ENCODE peak calls at places on chromosomes 5 and 9, in seven cellular contexts. One of them, this sample, is unnamed.

GRCh38 chr9:107737610-107737986 is 248.0 kb upstream of the KLF4 start:
- DNase-seq in tibial artery: no peak
- DNase-seq in ecto neural progenitor cell: no peak
- DNase-seq in GM12865: no peak
- DNase-seq in activated T-cell treated with anti-CD3 and anti-CD28 coated beads for 1 hour: no peak
- DNase-seq in NCI-H1436 treated with DMSO at 0.1 percent for 48 hours: no peak
- DNase-seq in hepatic stellate cell: no peak
- DNase-seq in this sample: no peak

GRCh38 chr9:4073371-4073770 is 226.5 kb downstream of the GLIS3 start:
- DNase-seq in tibial artery: no peak
- DNase-seq in ecto neural progenitor cell: no peak
- DNase-seq in GM12865: peak
- DNase-seq in activated T-cell treated with anti-CD3 and anti-CD28 coated beads for 1 hour: no peak
- DNase-seq in NCI-H1436 treated with DMSO at 0.1 percent for 48 hours: no peak
- DNase-seq in hepatic stellate cell: no peak
- DNase-seq in this sample: no peak

GRCh38 chr5:131773805-131774204 is 23.0 kb downstream of the FNIP1 start:
- DNase-seq in tibial artery: no peak
- DNase-seq in ecto neural progenitor cell: no peak
- DNase-seq in GM12865: no peak
- DNase-seq in activated T-cell treated with anti-CD3 and anti-CD28 coated beads for 1 hour: no peak
- DNase-seq in NCI-H1436 treated with DMSO at 0.1 percent for 48 hours: no peak
- DNase-seq in hepatic stellate cell: no peak
- DNase-seq in this sample: no peak

GRCh38 chr5:172622091-172623046 is 18.7 kb upstream of the NEURL1B start:
- DNase-seq in tibial artery: no peak
- DNase-seq in ecto neural progenitor cell: no peak
- DNase-seq in GM12865: no peak
- DNase-seq in activated T-cell treated with anti-CD3 and anti-CD28 coated beads for 1 hour: no peak
- DNase-seq in NCI-H1436 treated with DMSO at 0.1 percent for 48 hours: no peak
- DNase-seq in hepatic stellate cell: no peak
- DNase-seq in this sample: no peak

GRCh38 chr5:140574165-140574564 is 9.5 kb downstream of the SLC35A4 start:
- DNase-seq in tibial artery: no peak
- DNase-seq in ecto neural progenitor cell: no peak
- DNase-seq in GM12865: no peak
- DNase-seq in activated T-cell treated with anti-CD3 and anti-CD28 coated beads for 1 hour: no peak
- DNase-seq in NCI-H1436 treated with DMSO at 0.1 percent for 48 hours: no peak
- DNase-seq in hepatic stellate cell: no peak
- DNase-seq in this sample: no peak

GRCh38 chr5:157487358-157487757 is 27.3 kb downstream of the NIPAL4 start:
- DNase-seq in tibial artery: no peak
- DNase-seq in ecto neural progenitor cell: no peak
- DNase-seq in GM12865: peak
- DNase-seq in activated T-cell treated with anti-CD3 and anti-CD28 coated beads for 1 hour: no peak
- DNase-seq in NCI-H1436 treated with DMSO at 0.1 percent for 48 hours: no peak
- DNase-seq in hepatic stellate cell: no peak
- DNase-seq in this sample: peak

GRCh38 chr9:112061152-112061740 is 113.9 kb downstream of the SUSD1 start:
- DNase-seq in tibial artery: peak
- DNase-seq in ecto neural progenitor cell: no peak
- DNase-seq in GM12865: peak
- DNase-seq in activated T-cell treated with anti-CD3 and anti-CD28 coated beads for 1 hour: no peak
- DNase-seq in NCI-H1436 treated with DMSO at 0.1 percent for 48 hours: no peak
- DNase-seq in hepatic stellate cell: peak
- DNase-seq in this sample: peak

GRCh38 chr5:133354323-133355161 is 257.8 kb downstream of the FSTL4 start:
- DNase-seq in tibial artery: no peak
- DNase-seq in ecto neural progenitor cell: peak
- DNase-seq in GM12865: no peak
- DNase-seq in activated T-cell treated with anti-CD3 and anti-CD28 coated beads for 1 hour: no peak
- DNase-seq in NCI-H1436 treated with DMSO at 0.1 percent for 48 hours: no peak
- DNase-seq in hepatic stellate cell: no peak
- DNase-seq in this sample: no peak

GRCh38 chr9:13461588-13461987 is 182.1 kb upstream of the MPDZ start:
- DNase-seq in tibial artery: no peak
- DNase-seq in ecto neural progenitor cell: no peak
- DNase-seq in GM12865: no peak
- DNase-seq in activated T-cell treated with anti-CD3 and anti-CD28 coated beads for 1 hour: no peak
- DNase-seq in NCI-H1436 treated with DMSO at 0.1 percent for 48 hours: no peak
- DNase-seq in hepatic stellate cell: no peak
- DNase-seq in this sample: no peak

GRCh38 chr5:172414618-172415599 is 39.4 kb downstream of the SH3PXD2B start:
- DNase-seq in tibial artery: peak
- DNase-seq in ecto neural progenitor cell: no peak
- DNase-seq in GM12865: no peak
- DNase-seq in activated T-cell treated with anti-CD3 and anti-CD28 coated beads for 1 hour: no peak
- DNase-seq in NCI-H1436 treated with DMSO at 0.1 percent for 48 hours: no peak
- DNase-seq in hepatic stellate cell: no peak
- DNase-seq in this sample: no peak

GRCh38 chr9:92406506-92406905 is 2.1 kb upstream of the OGN start:
- DNase-seq in tibial artery: peak
- DNase-seq in ecto neural progenitor cell: no peak
- DNase-seq in GM12865: peak
- DNase-seq in activated T-cell treated with anti-CD3 and anti-CD28 coated beads for 1 hour: peak
- DNase-seq in NCI-H1436 treated with DMSO at 0.1 percent for 48 hours: no peak
- DNase-seq in hepatic stellate cell: no peak
- DNase-seq in this sample: no peak

GRCh38 chr5:602466-603035 is 9.6 kb upstream of the CEP72 start:
- DNase-seq in tibial artery: no peak
- DNase-seq in ecto neural progenitor cell: no peak
- DNase-seq in GM12865: no peak
- DNase-seq in activated T-cell treated with anti-CD3 and anti-CD28 coated beads for 1 hour: no peak
- DNase-seq in NCI-H1436 treated with DMSO at 0.1 percent for 48 hours: no peak
- DNase-seq in hepatic stellate cell: no peak
- DNase-seq in this sample: no peak

GRCh38 chr5:162323471-162323870 is 255.9 kb downstream of the GABRG2 start:
- DNase-seq in tibial artery: no peak
- DNase-seq in ecto neural progenitor cell: no peak
- DNase-seq in GM12865: no peak
- DNase-seq in activated T-cell treated with anti-CD3 and anti-CD28 coated beads for 1 hour: no peak
- DNase-seq in NCI-H1436 treated with DMSO at 0.1 percent for 48 hours: no peak
- DNase-seq in hepatic stellate cell: no peak
- DNase-seq in this sample: no peak

GRCh38 chr9:102069969-102070368 is 331.5 kb upstream of the GRIN3A start:
- DNase-seq in tibial artery: no peak
- DNase-seq in ecto neural progenitor cell: no peak
- DNase-seq in GM12865: no peak
- DNase-seq in activated T-cell treated with anti-CD3 and anti-CD28 coated beads for 1 hour: no peak
- DNase-seq in NCI-H1436 treated with DMSO at 0.1 percent for 48 hours: no peak
- DNase-seq in hepatic stellate cell: no peak
- DNase-seq in this sample: no peak

GRCh38 chr9:84375954-84376353 is 35.4 kb upstream of the SLC28A3 start:
- DNase-seq in tibial artery: no peak
- DNase-seq in ecto neural progenitor cell: no peak
- DNase-seq in GM12865: no peak
- DNase-seq in activated T-cell treated with anti-CD3 and anti-CD28 coated beads for 1 hour: no peak
- DNase-seq in NCI-H1436 treated with DMSO at 0.1 percent for 48 hours: no peak
- DNase-seq in hepatic stellate cell: no peak
- DNase-seq in this sample: no peak

GRCh38 chr9:137308102-137308619 is 6.1 kb upstream of the NRARP start:
- DNase-seq in tibial artery: no peak
- DNase-seq in ecto neural progenitor cell: peak
- DNase-seq in GM12865: no peak
- DNase-seq in activated T-cell treated with anti-CD3 and anti-CD28 coated beads for 1 hour: no peak
- DNase-seq in NCI-H1436 treated with DMSO at 0.1 percent for 48 hours: no peak
- DNase-seq in hepatic stellate cell: no peak
- DNase-seq in this sample: no peak

GRCh38 chr5:3401635-3402034 is 194.0 kb upstream of the IRX1 start:
- DNase-seq in tibial artery: no peak
- DNase-seq in ecto neural progenitor cell: no peak
- DNase-seq in GM12865: no peak
- DNase-seq in activated T-cell treated with anti-CD3 and anti-CD28 coated beads for 1 hour: no peak
- DNase-seq in NCI-H1436 treated with DMSO at 0.1 percent for 48 hours: no peak
- DNase-seq in hepatic stellate cell: no peak
- DNase-seq in this sample: no peak

GRCh38 chr5:9830184-9830583 is 200.0 kb upstream of the TAS2R1 start:
- DNase-seq in tibial artery: no peak
- DNase-seq in ecto neural progenitor cell: no peak
- DNase-seq in GM12865: no peak
- DNase-seq in activated T-cell treated with anti-CD3 and anti-CD28 coated beads for 1 hour: no peak
- DNase-seq in NCI-H1436 treated with DMSO at 0.1 percent for 48 hours: no peak
- DNase-seq in hepatic stellate cell: no peak
- DNase-seq in this sample: no peak

GRCh38 chr5:163503106-163504090 is 2.0 kb upstream of the MAT2B start:
- DNase-seq in tibial artery: peak
- DNase-seq in ecto neural progenitor cell: peak
- DNase-seq in GM12865: peak
- DNase-seq in activated T-cell treated with anti-CD3 and anti-CD28 coated beads for 1 hour: no peak
- DNase-seq in NCI-H1436 treated with DMSO at 0.1 percent for 48 hours: no peak
- DNase-seq in hepatic stellate cell: peak
- DNase-seq in this sample: no peak

GRCh38 chr9:78115073-78115472 is 83.5 kb upstream of the GNAQ start:
- DNase-seq in tibial artery: no peak
- DNase-seq in ecto neural progenitor cell: no peak
- DNase-seq in GM12865: peak
- DNase-seq in activated T-cell treated with anti-CD3 and anti-CD28 coated beads for 1 hour: no peak
- DNase-seq in NCI-H1436 treated with DMSO at 0.1 percent for 48 hours: no peak
- DNase-seq in hepatic stellate cell: no peak
- DNase-seq in this sample: no peak

GRCh38 chr5:72013741-72014703 is 93.3 kb upstream of the MAP1B start:
- DNase-seq in tibial artery: no peak
- DNase-seq in ecto neural progenitor cell: no peak
- DNase-seq in GM12865: no peak
- DNase-seq in activated T-cell treated with anti-CD3 and anti-CD28 coated beads for 1 hour: no peak
- DNase-seq in NCI-H1436 treated with DMSO at 0.1 percent for 48 hours: peak
- DNase-seq in hepatic stellate cell: no peak
- DNase-seq in this sample: no peak

GRCh38 chr5:102531506-102531905 is 32.7 kb upstream of the SLCO6A1 start:
- DNase-seq in tibial artery: no peak
- DNase-seq in ecto neural progenitor cell: no peak
- DNase-seq in GM12865: no peak
- DNase-seq in activated T-cell treated with anti-CD3 and anti-CD28 coated beads for 1 hour: no peak
- DNase-seq in NCI-H1436 treated with DMSO at 0.1 percent for 48 hours: no peak
- DNase-seq in hepatic stellate cell: no peak
- DNase-seq in this sample: no peak

GRCh38 chr5:95959051-95959963 is 2.3 kb downstream of the ELL2 start:
- DNase-seq in tibial artery: no peak
- DNase-seq in ecto neural progenitor cell: no peak
- DNase-seq in GM12865: peak
- DNase-seq in activated T-cell treated with anti-CD3 and anti-CD28 coated beads for 1 hour: no peak
- DNase-seq in NCI-H1436 treated with DMSO at 0.1 percent for 48 hours: no peak
- DNase-seq in hepatic stellate cell: no peak
- DNase-seq in this sample: no peak

GRCh38 chr9:85118990-85119755 is 449.6 kb downstream of the NTRK2 start:
- DNase-seq in tibial artery: no peak
- DNase-seq in ecto neural progenitor cell: no peak
- DNase-seq in GM12865: no peak
- DNase-seq in activated T-cell treated with anti-CD3 and anti-CD28 coated beads for 1 hour: no peak
- DNase-seq in NCI-H1436 treated with DMSO at 0.1 percent for 48 hours: no peak
- DNase-seq in hepatic stellate cell: no peak
- DNase-seq in this sample: no peak

GRCh38 chr5:58314356-58315045 is 145.4 kb downstream of the PLK2 start:
- DNase-seq in tibial artery: no peak
- DNase-seq in ecto neural progenitor cell: no peak
- DNase-seq in GM12865: no peak
- DNase-seq in activated T-cell treated with anti-CD3 and anti-CD28 coated beads for 1 hour: no peak
- DNase-seq in NCI-H1436 treated with DMSO at 0.1 percent for 48 hours: no peak
- DNase-seq in hepatic stellate cell: no peak
- DNase-seq in this sample: no peak

GRCh38 chr5:147780924-147781530 is 1.5 kb downstream of the JAKMIP2 start:
- DNase-seq in tibial artery: no peak
- DNase-seq in ecto neural progenitor cell: no peak
- DNase-seq in GM12865: no peak
- DNase-seq in activated T-cell treated with anti-CD3 and anti-CD28 coated beads for 1 hour: no peak
- DNase-seq in NCI-H1436 treated with DMSO at 0.1 percent for 48 hours: no peak
- DNase-seq in hepatic stellate cell: no peak
- DNase-seq in this sample: no peak

GRCh38 chr5:109324941-109325340 is 84.8 kb downstream of the PJA2 start:
- DNase-seq in tibial artery: peak
- DNase-seq in ecto neural progenitor cell: no peak
- DNase-seq in GM12865: no peak
- DNase-seq in activated T-cell treated with anti-CD3 and anti-CD28 coated beads for 1 hour: no peak
- DNase-seq in NCI-H1436 treated with DMSO at 0.1 percent for 48 hours: no peak
- DNase-seq in hepatic stellate cell: no peak
- DNase-seq in this sample: no peak

GRCh38 chr5:170450041-170450660 is 53.7 kb upstream of the KCNIP1 start:
- DNase-seq in tibial artery: no peak
- DNase-seq in ecto neural progenitor cell: no peak
- DNase-seq in GM12865: no peak
- DNase-seq in activated T-cell treated with anti-CD3 and anti-CD28 coated beads for 1 hour: no peak
- DNase-seq in NCI-H1436 treated with DMSO at 0.1 percent for 48 hours: no peak
- DNase-seq in hepatic stellate cell: no peak
- DNase-seq in this sample: no peak